ENCODE peak calls at places on chromosomes 12 and 14, in nine cellular contexts. I is COR-L47; K is NCI-H1694; F is head of caudate nucleus; Z is activated CD4-positive, alpha-beta T cell treated with anti-CD3 and anti-CD28 coated beads, Interleukin-2, amount 50 U/mL, for 24 hours; J is IMR-90; R is hypothalamus; A is stimulated activated CD8-positive, alpha-beta memory T cell treated with anti-CD3 and anti-CD28 coated beads, Interleukin-15, amount 100 ng/mL, for 1 hour; D is stimulated activated CD4-positive, alpha-beta T cell treated with anti-CD3 and anti-CD28 coated beads, Interleukin-4, amount 100 ng/mL, for 1 hour. P is an unnamed sample.

GRCh38 chr14:99230271-99231141 is 41.5 kb downstream of the BCL11B start:
- DNase-seq in I (no peak), K (no peak), F (no peak), Z (peak), J (no peak), R (no peak), A (peak), D (peak), P (no peak)

GRCh38 chr12:3150820-3151590 is 73.8 kb downstream of the TSPAN9 start:
- DNase-seq in I (no peak), K (no peak), F (no peak), Z (no peak), J (peak), R (no peak), A (no peak), D (no peak), P (no peak)

GRCh38 chr12:19410211-19410610 is 29.1 kb upstream of the AEBP2 start:
- DNase-seq in I (no peak), K (no peak), F (no peak), Z (no peak), J (no peak), R (no peak), A (no peak), D (no peak), P (no peak)

GRCh38 chr12:53207042-53207441 is at the start of gene ITGB7:
- DNase-seq in I (no peak), K (no peak), F (no peak), Z (peak), J (no peak), R (no peak), A (peak), D (peak), P (peak)

GRCh38 chr12:119117936-119118335 is 60.8 kb upstream of the HSPB8 start:
- DNase-seq in I (no peak), K (no peak), F (no peak), Z (no peak), J (no peak), R (peak), A (no peak), D (no peak), P (no peak)

GRCh38 chr12:72511906-72512305 is 239.7 kb downstream of the TRHDE start:
- DNase-seq in I (no peak), K (no peak), F (no peak), Z (no peak), J (peak), R (no peak), A (no peak), D (no peak), P (no peak)

GRCh38 chr12:94148841-94149780 is 734 bp downstream of the PLXNC1 start:
- DNase-seq in I (peak), K (no peak), F (peak), Z (no peak), J (peak), R (peak), A (no peak), D (peak), P (peak)

GRCh38 chr14:56081139-56081538 is 37.1 kb upstream of the PELI2 start:
- DNase-seq in I (no peak), K (no peak), F (no peak), Z (no peak), J (peak), R (no peak), A (no peak), D (no peak), P (no peak)

GRCh38 chr12:52818376-52818775 is 4.5 kb upstream of the KRT4 start:
- DNase-seq in I (peak), K (no peak), F (no peak), Z (no peak), J (no peak), R (no peak), A (no peak), D (no peak), P (no peak)

GRCh38 chr14:22558221-22558913 is 30.7 kb downstream of the DAD1 start:
- DNase-seq in I (no peak), K (no peak), F (no peak), Z (no peak), J (no peak), R (no peak), A (no peak), D (peak), P (no peak)

GRCh38 chr14:49594347-49595089 is 4.2 kb upstream of the LRR1 start:
- DNase-seq in I (no peak), K (no peak), F (no peak), Z (no peak), J (peak), R (peak), A (no peak), D (no peak), P (no peak)

GRCh38 chr14:53501361-53502320 is 348.5 kb upstream of the DDHD1 start:
- DNase-seq in I (no peak), K (no peak), F (no peak), Z (no peak), J (peak), R (no peak), A (no peak), D (no peak), P (no peak)

GRCh38 chr14:84272290-84272721 is 1257.6 kb upstream of the FLRT2 start:
- DNase-seq in I (no peak), K (no peak), F (no peak), Z (no peak), J (peak), R (no peak), A (no peak), D (no peak), P (no peak)

GRCh38 chr14:64541261-64541970 is 875 bp downstream of the HSPA2 start:
- DNase-seq in I (no peak), K (no peak), F (no peak), Z (no peak), J (no peak), R (no peak), A (no peak), D (peak), P (peak)

GRCh38 chr12:78403681-78404080 is 460.9 kb upstream of the SYT1 start:
- DNase-seq in I (no peak), K (no peak), F (no peak), Z (no peak), J (peak), R (no peak), A (no peak), D (no peak), P (no peak)

GRCh38 chr12:106976013-106976658 is 10.8 kb downstream of the MTERF2 start:
- DNase-seq in I (no peak), K (no peak), F (no peak), Z (no peak), J (peak), R (no peak), A (no peak), D (no peak), P (no peak)

GRCh38 chr14:22540286-22540685 is 48.7 kb downstream of the DAD1 start:
- DNase-seq in I (no peak), K (no peak), F (no peak), Z (no peak), J (no peak), R (no peak), A (no peak), D (no peak), P (no peak)

GRCh38 chr14:38357557-38357956 is 101.7 kb upstream of the CLEC14A start:
- DNase-seq in I (no peak), K (no peak), F (no peak), Z (no peak), J (peak), R (no peak), A (no peak), D (no peak), P (no peak)

GRCh38 chr12:130715996-130716917 is at the start of gene RIMBP2:
- DNase-seq in I (peak), K (peak), F (peak), Z (no peak), J (peak), R (peak), A (no peak), D (no peak), P (no peak)

GRCh38 chr14:101242442-101243385 is 318.6 kb upstream of the DIO3 start:
- DNase-seq in I (no peak), K (no peak), F (no peak), Z (no peak), J (no peak), R (no peak), A (no peak), D (no peak), P (no peak)

GRCh38 chr14:105064721-105065143 is 498 bp downstream of the GPR132 start:
- DNase-seq in I (no peak), K (no peak), F (peak), Z (no peak), J (peak), R (no peak), A (no peak), D (no peak), P (peak)

GRCh38 chr12:96241484-96242256 is 47.5 kb downstream of the ELK3 start:
- DNase-seq in I (no peak), K (no peak), F (peak), Z (peak), J (peak), R (no peak), A (peak), D (no peak), P (no peak)

GRCh38 chr14:102870994-102871831 is 51.2 kb upstream of the AMN start:
- DNase-seq in I (no peak), K (no peak), F (no peak), Z (no peak), J (no peak), R (no peak), A (no peak), D (no peak), P (no peak)

GRCh38 chr12:129605666-129606065 is 298.2 kb downstream of the TMEM132D start:
- DNase-seq in I (no peak), K (no peak), F (no peak), Z (no peak), J (no peak), R (no peak), A (no peak), D (no peak), P (no peak)

GRCh38 chr12:129237881-129238280 is 384.6 kb downstream of the GLT1D1 start:
- DNase-seq in I (no peak), K (no peak), F (no peak), Z (no peak), J (no peak), R (no peak), A (no peak), D (no peak), P (no peak)

GRCh38 chr12:80504389-80505153 is 60.5 kb downstream of the PTPRQ start:
- DNase-seq in I (no peak), K (no peak), F (no peak), Z (no peak), J (peak), R (no peak), A (no peak), D (no peak), P (no peak)

GRCh38 chr14:101191882-101192660 is 288.5 kb upstream of the RTL1 start:
- DNase-seq in I (no peak), K (no peak), F (no peak), Z (no peak), J (no peak), R (no peak), A (no peak), D (no peak), P (no peak)

GRCh38 chr14:33578461-33579216 is 372.2 kb downstream of the EGLN3 start:
- DNase-seq in I (no peak), K (no peak), F (no peak), Z (no peak), J (no peak), R (no peak), A (no peak), D (no peak), P (no peak)

GRCh38 chr12:58967551-58967950 is 47.2 kb upstream of the LRIG3 start:
- DNase-seq in I (no peak), K (no peak), F (no peak), Z (no peak), J (peak), R (no peak), A (no peak), D (no peak), P (no peak)

GRCh38 chr14:34722723-34723545 is 8.5 kb upstream of the CFL2 start:
- DNase-seq in I (peak), K (peak), F (no peak), Z (peak), J (peak), R (peak), A (peak), D (peak), P (peak)

GRCh38 chr12:41441180-41441579 is 253.1 kb downstream of the PDZRN4 start:
- DNase-seq in I (no peak), K (no peak), F (no peak), Z (no peak), J (no peak), R (no peak), A (no peak), D (no peak), P (no peak)

GRCh38 chr14:39426605-39427004 is 5.6 kb downstream of the FBXO33 start:
- DNase-seq in I (peak), K (no peak), F (no peak), Z (no peak), J (peak), R (no peak), A (no peak), D (no peak), P (no peak)

GRCh38 chr12:89429539-89429938 is 77.2 kb upstream of the DUSP6 start:
- DNase-seq in I (no peak), K (no peak), F (no peak), Z (no peak), J (no peak), R (no peak), A (no peak), D (no peak), P (no peak)

GRCh38 chr14:64919618-64920017 is 5.4 kb downstream of the CHURC1 start:
- DNase-seq in I (no peak), K (no peak), F (no peak), Z (no peak), J (no peak), R (no peak), A (no peak), D (no peak), P (no peak)

GRCh38 chr12:132444957-132445883 is 44.7 kb upstream of the FBRSL1 start:
- DNase-seq in I (peak), K (peak), F (peak), Z (peak), J (no peak), R (no peak), A (peak), D (peak), P (peak)

GRCh38 chr12:24833513-24833912 is 115.4 kb downstream of the BCAT1 start:
- DNase-seq in I (no peak), K (no peak), F (no peak), Z (no peak), J (no peak), R (no peak), A (no peak), D (no peak), P (no peak)

GRCh38 chr12:27513155-27513824 is 10.7 kb upstream of the PPFIBP1 start:
- DNase-seq in I (no peak), K (no peak), F (no peak), Z (no peak), J (no peak), R (no peak), A (no peak), D (no peak), P (no peak)

GRCh38 chr14:33401326-33401725 is 462.6 kb downstream of the NPAS3 start:
- DNase-seq in I (no peak), K (no peak), F (no peak), Z (no peak), J (no peak), R (no peak), A (no peak), D (no peak), P (no peak)

GRCh38 chr14:62146014-62146413 is 383.8 kb downstream of the SNAPC1 start:
- DNase-seq in I (no peak), K (no peak), F (no peak), Z (no peak), J (no peak), R (no peak), A (no peak), D (no peak), P (no peak)

GRCh38 chr12:78155546-78155945 is 324.9 kb downstream of the NAV3 start:
- DNase-seq in I (no peak), K (no peak), F (no peak), Z (no peak), J (peak), R (no peak), A (no peak), D (no peak), P (no peak)